ENCODE peak calls at places on chromosome 13, in five cellular contexts. L is neuronal stem cell, V is mesendoderm, B is IMR-90, Y is H9. R is an unnamed sample.

GRCh38 chr13:80871481-80871880 is 530.6 kb upstream of the SPRY2 start:
- DNase-seq in L (no peak), V (peak; percentile 39), B (no peak), Y (no peak), R (no peak)

GRCh38 chr13:28100149-28101121 is at the start of gene FLT3:
- DNase-seq in L (peak; percentile 48), B (peak; percentile 38), Y (peak; percentile 76), V (peak; percentile 79), R (peak; percentile 49)

GRCh38 chr13:110343241-110343865 is 36.3 kb downstream of the COL4A2 start:
- DNase-seq in L (no peak), V (no peak), Y (no peak), B (no peak), R (no peak)

GRCh38 chr13:57653229-57653994 is 21.9 kb downstream of the PCDH17 start:
- DNase-seq in L (no peak), B (no peak), V (no peak), Y (no peak), R (no peak)

GRCh38 chr13:26951581-26952177 is 191.1 kb upstream of the GPR12 start:
- DNase-seq in B (no peak), Y (no peak), L (no peak), V (no peak), R (no peak)

GRCh38 chr13:32426191-32426980 is 1.5 kb downstream of the N4BP2L1 start:
- DNase-seq in B (no peak), V (no peak), L (no peak), Y (no peak), R (no peak)

GRCh38 chr13:50126378-50127016 is 111.3 kb downstream of the KCNRG start:
- DNase-seq in L (peak; percentile 32), Y (peak; percentile 39), B (peak; percentile 58), V (peak; percentile 66), R (no peak)

GRCh38 chr13:48112896-48113525 is 18.1 kb upstream of the MED4 start:
- DNase-seq in Y (no peak), L (no peak), B (peak; percentile 40), V (no peak), R (no peak)

GRCh38 chr13:60887711-60888110 is 490.7 kb downstream of the TDRD3 start:
- DNase-seq in Y (no peak), B (no peak), V (no peak), L (no peak), R (no peak)

GRCh38 chr13:81917829-81918228 is 1576.9 kb upstream of the SPRY2 start:
- DNase-seq in B (no peak), Y (no peak), L (no peak), V (peak; percentile 31), R (no peak)

GRCh38 chr13:39876258-39876657 is 220.8 kb downstream of the COG6 start:
- DNase-seq in Y (no peak), V (peak; percentile 26), B (peak; percentile 97), L (no peak), R (no peak)

GRCh38 chr13:20714563-20715339 is 11.3 kb downstream of the IL17D start:
- DNase-seq in Y (no peak), B (peak; percentile 49), L (no peak), V (no peak), R (no peak)

GRCh38 chr13:68056816-68057710 is 826.9 kb upstream of the PCDH9 start:
- DNase-seq in L (no peak), V (peak; percentile 42), B (peak; percentile 1), Y (no peak), R (no peak)

GRCh38 chr13:73162912-73163911 is 104.4 kb downstream of the KLF5 start:
- DNase-seq in Y (no peak), B (no peak), L (no peak), V (no peak), R (no peak)

GRCh38 chr13:113745059-113745458 is 14.0 kb upstream of the TMEM255B start:
- DNase-seq in Y (no peak), V (no peak), L (no peak), B (no peak), R (no peak)

GRCh38 chr13:35448465-35448864 is 28.0 kb downstream of the MAB21L1 start:
- DNase-seq in L (no peak), B (no peak), Y (no peak), V (no peak), R (no peak)

GRCh38 chr13:47289578-47289977 is 392.7 kb upstream of the HTR2A start:
- DNase-seq in L (peak; percentile 6), B (no peak), Y (no peak), V (no peak), R (no peak)

GRCh38 chr13:53242015-53242414 is 213.4 kb downstream of the OLFM4 start:
- DNase-seq in Y (no peak), L (no peak), V (no peak), B (no peak), R (no peak)

GRCh38 chr13:49026851-49027250 is 51.1 kb downstream of the FNDC3A start:
- DNase-seq in L (no peak), Y (no peak), B (peak; percentile 48), V (no peak), R (no peak)

GRCh38 chr13:25169951-25170553 is 2.0 kb downstream of the AMER2 start:
- DNase-seq in V (peak; percentile 28), Y (no peak), L (no peak), B (no peak), R (no peak)

GRCh38 chr13:97715763-97716162 is 237.7 kb upstream of the IPO5 start:
- DNase-seq in Y (no peak), V (no peak), L (no peak), B (no peak), R (no peak)

GRCh38 chr13:107117327-107118012 is 549.5 kb upstream of the ARGLU1 start:
- DNase-seq in L (no peak), Y (no peak), B (peak; percentile 50), V (peak; percentile 17), R (no peak)

GRCh38 chr13:98972627-98973026 is 5.2 kb downstream of the DOCK9 start:
- DNase-seq in V (peak; percentile 96), L (no peak), B (peak; percentile 49), Y (no peak), R (no peak)

GRCh38 chr13:51955281-51955771 is 55.9 kb downstream of the ATP7B start:
- DNase-seq in Y (no peak), L (no peak), V (no peak), B (no peak), R (no peak)

GRCh38 chr13:112692104-112692503 is 2.3 kb downstream of the ATP11A start:
- DNase-seq in L (no peak), Y (peak; percentile 18), B (no peak), V (no peak), R (no peak)

GRCh38 chr13:112696869-112697465 is 7.1 kb downstream of the ATP11A start:
- DNase-seq in Y (peak; percentile 22), L (no peak), V (no peak), B (no peak), R (no peak)

GRCh38 chr13:112692586-112692985 is 2.7 kb downstream of the ATP11A start:
- DNase-seq in B (no peak), V (no peak), L (no peak), Y (no peak), R (no peak)

GRCh38 chr13:112696001-112696868 is 6.4 kb downstream of the ATP11A start:
- DNase-seq in Y (peak; percentile 25), B (no peak), V (no peak), L (no peak), R (no peak)

DNA sequence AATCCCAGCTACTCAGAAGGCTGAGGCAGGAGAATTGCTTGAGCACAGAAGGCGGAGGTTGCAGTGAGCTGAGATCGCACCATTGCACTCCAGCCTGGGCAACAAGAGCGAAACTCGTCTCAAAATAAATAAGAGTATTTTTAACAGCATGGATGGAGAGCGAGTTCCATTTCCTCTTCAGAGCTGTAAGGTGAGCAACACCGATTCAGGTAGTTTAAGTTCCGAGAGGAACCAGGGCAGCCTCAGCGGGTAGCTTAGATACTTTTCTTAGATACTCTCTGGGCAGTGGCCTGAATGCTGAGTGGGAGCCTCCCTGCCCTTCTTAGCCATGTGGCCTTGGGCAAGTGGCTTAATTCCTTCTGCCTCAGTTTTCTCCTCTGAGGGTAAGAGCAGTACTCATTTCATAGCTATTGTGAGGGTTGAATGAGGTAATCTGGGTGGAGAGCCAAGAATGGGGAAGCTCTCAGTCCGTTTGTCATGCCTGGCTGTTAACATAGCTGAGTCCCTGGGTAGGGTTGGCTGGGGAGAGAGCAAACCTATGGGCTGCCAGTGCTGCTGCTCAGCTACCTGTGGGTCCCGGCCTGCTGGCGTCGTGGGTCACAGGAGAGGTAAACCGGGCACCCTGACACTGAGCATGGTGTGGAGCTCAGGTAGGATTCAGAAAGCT is 4.1 kb downstream of the ATP11A start:
- DNase-seq in L (no peak), V (no peak), B (peak; percentile 90), Y (peak; percentile 31), R (no peak)
- H2BK15ac ChIP-seq in L (no peak overlapping the region), V (no peak overlapping the region), B (no peak overlapping the region), Y (no peak overlapping the region), R (no peak overlapping the region)

DNA sequence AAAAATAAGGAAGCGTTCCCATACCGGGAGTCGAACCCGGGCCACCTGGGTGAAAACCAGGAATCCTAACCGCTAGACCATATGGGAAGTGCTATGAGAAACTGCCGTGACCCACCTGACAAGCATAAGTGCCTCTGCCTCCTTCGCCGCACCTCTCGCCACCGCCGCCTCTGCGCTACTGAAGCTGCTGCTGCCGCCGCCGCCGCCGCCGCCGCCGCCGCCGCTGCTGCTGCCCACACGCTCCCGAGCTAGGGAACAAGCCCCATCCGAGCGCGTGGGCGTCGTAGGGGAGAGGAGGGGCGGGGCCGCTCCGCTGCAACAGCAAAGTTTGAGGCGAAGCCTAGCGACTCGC is 610 bp upstream of the WBP4 start:
- DNase-seq in V (peak; percentile 87), Y (peak; percentile 74), L (peak; percentile 90), B (no peak), R (peak; percentile 90)
- H2BK15ac ChIP-seq in V (no peak overlapping the region), Y (no peak overlapping the region), L (peak overlapping the region; percentile 95), B (peak overlapping the region; percentile 86), R (no peak overlapping the region)

GRCh38 chr13:76389321-76389720 is 496.9 kb downstream of the KCTD12 start:
- DNase-seq in B (no peak), Y (no peak), V (no peak), L (no peak), R (no peak)
- H2BK15ac ChIP-seq in B (no peak overlapping the region), Y (no peak overlapping the region), V (no peak overlapping the region), L (no peak overlapping the region), R (no peak overlapping the region)

GRCh38 chr13:31029129-31029528 is 96.7 kb downstream of the TEX26 start:
- DNase-seq in V (peak; percentile 39), L (no peak), B (no peak), Y (no peak), R (no peak)

GRCh38 chr13:31031482-31031881 is 99.0 kb downstream of the TEX26 start:
- DNase-seq in B (no peak), V (no peak), L (no peak), Y (no peak), R (no peak)

GRCh38 chr13:31035162-31035951 is 102.9 kb downstream of the TEX26 start:
- DNase-seq in V (no peak), L (no peak), Y (no peak), B (peak; percentile 29), R (no peak)

GRCh38 chr13:31036717-31037116 is 104.3 kb downstream of the TEX26 start:
- DNase-seq in V (no peak), L (no peak), B (no peak), Y (no peak), R (no peak)

DNA sequence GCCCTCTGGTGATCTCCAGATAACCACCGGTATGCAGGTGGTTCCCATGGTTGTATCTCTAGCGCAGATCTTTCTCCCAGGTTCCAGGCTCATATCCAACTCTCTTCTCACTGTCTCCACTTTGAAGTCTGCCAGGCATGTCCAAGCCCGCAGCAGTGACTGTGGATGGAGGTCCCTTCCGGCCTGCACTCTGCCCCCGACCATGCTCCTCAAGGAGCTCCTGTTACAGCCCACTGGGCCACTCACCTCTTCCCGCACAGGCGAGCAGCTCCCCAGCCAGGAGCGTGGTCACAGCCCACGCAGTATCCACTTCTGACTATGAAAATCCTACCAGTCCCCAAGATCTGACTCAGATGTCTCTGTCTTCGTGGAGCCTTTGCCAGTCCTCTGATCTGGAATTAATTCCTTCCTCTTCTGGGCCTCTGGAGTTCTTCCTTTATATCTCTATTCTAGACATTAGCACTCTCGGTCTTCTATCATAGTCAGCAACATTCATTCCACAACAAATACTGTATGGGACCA is 100.2 kb downstream of the TEX26 start:
- DNase-seq in B (no peak), V (no peak), L (no peak), Y (no peak), R (no peak)
- H2BK15ac ChIP-seq in B (no peak overlapping the region), V (no peak overlapping the region), L (no peak overlapping the region), Y (no peak overlapping the region), R (no peak overlapping the region)

R was measured in H1.